ENCODE peak calls at places on chromosomes 7 and 10, in eight cellular contexts. T is dermis blood vessel endothelial cell; C is NCI-H1092; N is M059J; D is stimulated activated CD8-positive, alpha-beta memory T cell treated with anti-CD3 and anti-CD28 coated beads, Interleukin-7, amount 100 ng/mL, for 1 hour; P is iPS DF 6.9; V is amniotic epithelial cell; G is stimulated activated CD4-positive, alpha-beta T cell treated with anti-CD3 and anti-CD28 coated beads, Interleukin-1b, Interleukin-23, amount 100 ng/mL, for 24 hours. Q is an unnamed sample.

GRCh38 chr10:104128214-104128613 is 6.2 kb downstream of the SFR1 start:
- DNase-seq in T (no peak), C (no peak), N (peak; percentile 62), D (no peak), P (no peak), V (no peak), G (no peak), Q (no peak)

GRCh38 chr7:44087914-44088838 is 5.8 kb upstream of the POLM start:
- DNase-seq in T (peak; percentile 46), C (no peak), N (peak; percentile 97), D (no peak), P (no peak), V (no peak), G (no peak), Q (no peak)

GRCh38 chr10:48501226-48501625 is 103.6 kb downstream of the ARHGAP22 start:
- DNase-seq in T (no peak), C (no peak), N (no peak), D (no peak), P (no peak), V (no peak), G (no peak), Q (no peak)

GRCh38 chr10:91034494-91035157 is 113.7 kb upstream of the ANKRD1 start:
- DNase-seq in T (peak; percentile 32), C (no peak), N (peak; percentile 84), D (no peak), P (no peak), V (peak; percentile 75), G (no peak), Q (no peak)

GRCh38 chr7:141483044-141483443 is 68.2 kb upstream of the AGK start:
- DNase-seq in T (no peak), C (no peak), N (peak; percentile 14), D (no peak), P (no peak), V (no peak), G (no peak), Q (no peak)

GRCh38 chr7:44626620-44627019 is 20.2 kb downstream of the OGDH start:
- DNase-seq in T (no peak), C (no peak), N (no peak), D (no peak), P (no peak), V (no peak), G (no peak), Q (no peak)

GRCh38 chr10:104300002-104300735 is 31.2 kb downstream of the GSTO2 start:
- DNase-seq in T (peak; percentile 98), C (no peak), N (peak; percentile 91), D (no peak), P (no peak), V (peak; percentile 98), G (no peak), Q (no peak)

GRCh38 chr7:106358103-106358663 is 73.4 kb upstream of the NAMPT start:
- DNase-seq in T (no peak), C (no peak), N (no peak), D (no peak), P (no peak), V (peak; percentile 87), G (no peak), Q (no peak)

GRCh38 chr10:21329995-21330627 is 195.4 kb downstream of the SKIDA1 start:
- DNase-seq in T (peak; percentile 97), C (no peak), N (peak; percentile 91), D (no peak), P (no peak), V (peak; percentile 90), G (no peak), Q (no peak)

GRCh38 chr10:34319197-34319846 is 495.8 kb downstream of the PARD3 start:
- DNase-seq in T (peak; percentile 43), C (peak; percentile 81), N (peak; percentile 81), D (no peak), P (no peak), V (peak; percentile 98), G (no peak), Q (no peak)

GRCh38 chr10:89241491-89242339 is 9.9 kb downstream of the LIPA start:
- DNase-seq in T (no peak), C (no peak), N (no peak), D (no peak), P (no peak), V (peak; percentile 73), G (no peak), Q (no peak)

GRCh38 chr10:30170814-30171213 is 111.4 kb upstream of the JCAD start:
- DNase-seq in T (no peak), C (no peak), N (peak; percentile 53), D (no peak), P (no peak), V (peak; percentile 89), G (no peak), Q (no peak)

GRCh38 chr10:87826653-87827052 is 8.6 kb upstream of the ATAD1 start:
- DNase-seq in T (no peak), C (no peak), N (no peak), D (no peak), P (no peak), V (no peak), G (no peak), Q (no peak)

GRCh38 chr10:79505771-79506351 is 6.5 kb upstream of the EIF5AL1 start:
- DNase-seq in T (no peak), C (no peak), N (no peak), D (no peak), P (no peak), V (no peak), G (no peak), Q (no peak)

GRCh38 chr7:25028370-25028971 is 48.5 kb upstream of the OSBPL3 start:
- DNase-seq in T (peak; percentile 85), C (no peak), N (peak; percentile 97), D (no peak), P (no peak), V (peak; percentile 94), G (no peak), Q (no peak)

GRCh38 chr10:119518936-119519335 is 23.6 kb downstream of the RGS10 start:
- DNase-seq in T (no peak), C (no peak), N (no peak), D (no peak), P (no peak), V (no peak), G (no peak), Q (no peak)

GRCh38 chr7:158141806-158142518 is 445.7 kb downstream of the PTPRN2 start:
- DNase-seq in T (no peak), C (no peak), N (no peak), D (no peak), P (no peak), V (no peak), G (no peak), Q (no peak)

GRCh38 chr7:11623093-11623678 is 208.8 kb downstream of the THSD7A start:
- DNase-seq in T (peak; percentile 17), C (no peak), N (no peak), D (no peak), P (no peak), V (peak; percentile 13), G (no peak), Q (no peak)

GRCh38 chr7:95246935-95247370 is 77.4 kb downstream of the PON1 start:
- DNase-seq in T (peak; percentile 78), C (peak; percentile 82), N (peak; percentile 66), D (no peak), P (peak; percentile 55), V (peak; percentile 84), G (no peak), Q (no peak)

GRCh38 chr7:95725170-95725569 is 47.2 kb upstream of the DYNC1I1 start:
- DNase-seq in T (no peak), C (peak; percentile 36), N (peak; percentile 30), D (no peak), P (no peak), V (no peak), G (no peak), Q (no peak)

GRCh38 chr10:31101123-31101522 is 69.5 kb upstream of the ZNF438 start:
- DNase-seq in T (peak; percentile 76), C (no peak), N (peak; percentile 87), D (peak; percentile 15), P (no peak), V (peak; percentile 86), G (peak; percentile 39), Q (no peak)

GRCh38 chr7:28645866-28646265 is 233.5 kb downstream of the CREB5 start:
- DNase-seq in T (no peak), C (no peak), N (no peak), D (no peak), P (no peak), V (no peak), G (no peak), Q (no peak)

GRCh38 chr10:33009244-33010131 is 51.5 kb upstream of the ITGB1 start:
- DNase-seq in T (no peak), C (no peak), N (no peak), D (no peak), P (no peak), V (no peak), G (no peak), Q (no peak)

GRCh38 chr7:108071551-108071950 is 58.6 kb downstream of the LAMB4 start:
- DNase-seq in T (no peak), C (no peak), N (no peak), D (no peak), P (no peak), V (no peak), G (no peak), Q (no peak)

GRCh38 chr10:63665765-63666164 is 144.6 kb downstream of the REEP3 start:
- DNase-seq in T (no peak), C (no peak), N (no peak), D (no peak), P (no peak), V (peak; percentile 89), G (no peak), Q (no peak)

GRCh38 chr7:70052691-70053090 is 454.4 kb downstream of the AUTS2 start:
- DNase-seq in T (no peak), C (no peak), N (peak; percentile 25), D (no peak), P (no peak), V (no peak), G (no peak), Q (no peak)

GRCh38 chr10:31142026-31142425 is 110.4 kb upstream of the ZNF438 start:
- DNase-seq in T (no peak), C (no peak), N (peak; percentile 90), D (no peak), P (no peak), V (peak; percentile 99), G (no peak), Q (no peak)

GRCh38 chr7:16242920-16243319 is 178.4 kb downstream of the CRPPA start:
- DNase-seq in T (no peak), C (no peak), N (no peak), D (no peak), P (no peak), V (no peak), G (no peak), Q (no peak)

GRCh38 chr10:122485670-122486069 is 24.3 kb downstream of the HTRA1 start:
- DNase-seq in T (peak; percentile 66), C (no peak), N (no peak), D (no peak), P (no peak), V (peak; percentile 88), G (no peak), Q (no peak)

GRCh38 chr10:13634207-13634606 is 47.4 kb downstream of the PRPF18 start:
- DNase-seq in T (no peak), C (no peak), N (no peak), D (no peak), P (no peak), V (no peak), G (no peak), Q (no peak)

GRCh38 chr10:103855424-103855823 is at the start of gene SH3PXD2A:
- DNase-seq in T (peak; percentile 52), C (no peak), N (no peak), D (no peak), P (no peak), V (no peak), G (no peak), Q (peak; percentile 5)

GRCh38 chr10:101411598-101411997 is 57.6 kb downstream of the BTRC start:
- DNase-seq in T (no peak), C (no peak), N (no peak), D (no peak), P (no peak), V (no peak), G (no peak), Q (no peak)

GRCh38 chr7:41451826-41452225 is 251.1 kb downstream of the INHBA start:
- DNase-seq in T (no peak), C (no peak), N (peak; percentile 60), D (no peak), P (no peak), V (peak; percentile 40), G (no peak), Q (no peak)

Q was measured in effector memory CD4-positive, alpha-beta T cell.